ENCODE peak calls at places on chromosomes 6 and 20, in ten cellular contexts. W is cardiac muscle cell; I is CD8-positive, alpha-beta T cell; A is BE2C; B is small intestine; O is psoas muscle; F is thoracic aorta; U is aorta; J is Caco-2; Q is neural progenitor cell. H is an unnamed sample.

GRCh38 chr6:129324345-129324744 is 385.6 kb downstream of the ARHGAP18 start:
- DNase-seq in U (no peak), J (no peak), W (no peak), I (no peak), B (no peak), O (no peak), F (no peak), Q (no peak), A (no peak), H (no peak)

GRCh38 chr6:157551041-157551832 is 170.2 kb downstream of the ZDHHC14 start:
- DNase-seq in U (no peak), I (no peak), J (no peak), A (no peak), B (no peak), W (no peak), O (no peak), Q (no peak), F (no peak), H (no peak)

GRCh38 chr20:61802721-61803311 is 262.9 kb downstream of the TAF4 start:
- DNase-seq in U (no peak), O (no peak), Q (peak; percentile 36), W (no peak), I (no peak), B (no peak), A (no peak), F (no peak), J (no peak), H (no peak)

GRCh38 chr6:113903666-113904330 is 46.7 kb downstream of the MARCKS start:
- DNase-seq in F (no peak), O (no peak), J (no peak), W (peak; percentile 54), Q (no peak), B (no peak), I (no peak), U (no peak), A (no peak), H (peak; percentile 37)

GRCh38 chr20:6735913-6736845 is 31.3 kb upstream of the BMP2 start:
- DNase-seq in W (peak; percentile 28), U (no peak), O (no peak), I (no peak), Q (no peak), J (peak; percentile 55), F (no peak), B (peak; percentile 82), A (no peak), H (peak; percentile 75)

GRCh38 chr20:32564921-32565734 is 20.0 kb downstream of the NOL4L start:
- DNase-seq in W (no peak), I (no peak), U (peak; percentile 88), J (no peak), O (peak; percentile 45), Q (no peak), A (no peak), B (no peak), F (no peak), H (peak; percentile 42)

GRCh38 chr6:97668716-97669115 is 385.7 kb upstream of the MMS22L start:
- DNase-seq in W (no peak), J (no peak), F (no peak), O (no peak), Q (peak; percentile 82), A (peak; percentile 45), B (no peak), U (no peak), I (no peak), H (peak; percentile 33)

GRCh38 chr6:168372871-168373270 is 53.3 kb upstream of the DACT2 start:
- DNase-seq in A (no peak), I (no peak), Q (no peak), F (no peak), W (no peak), B (peak; percentile 51), O (no peak), J (peak; percentile 81), U (no peak), H (no peak)

GRCh38 chr20:32908334-32909292 is 49.9 kb downstream of the EFCAB8 start:
- DNase-seq in Q (no peak), B (no peak), W (no peak), U (peak; percentile 33), I (no peak), A (no peak), J (peak; percentile 45), O (no peak), F (no peak), H (no peak)

GRCh38 chr20:64037498-64038213 is 1.7 kb downstream of the C20orf204 start:
- DNase-seq in F (no peak), U (no peak), B (no peak), J (peak; percentile 66), A (peak; percentile 60), O (no peak), I (no peak), W (no peak), Q (no peak), H (no peak)

GRCh38 chr6:25278914-25279747 is at the start of gene CARMIL1:
- DNase-seq in J (peak; percentile 93), F (no peak), Q (peak; percentile 92), O (peak; percentile 72), B (peak; percentile 92), W (peak; percentile 81), A (peak; percentile 87), I (peak; percentile 52), U (peak; percentile 88), H (peak; percentile 81)

GRCh38 chr6:93243379-93243778 is 176.0 kb downstream of the EPHA7 start:
- DNase-seq in J (no peak), O (no peak), Q (no peak), I (no peak), B (no peak), A (no peak), U (no peak), F (no peak), W (no peak), H (no peak)

GRCh38 chr20:6490849-6491248 is 276.6 kb upstream of the BMP2 start:
- DNase-seq in A (no peak), U (no peak), O (no peak), Q (no peak), W (no peak), B (peak; percentile 57), F (no peak), I (no peak), J (peak; percentile 84), H (no peak)

GRCh38 chr20:43941476-43942212 is 27.0 kb downstream of the TOX2 start:
- DNase-seq in A (no peak), Q (no peak), W (peak; percentile 82), U (no peak), O (no peak), J (no peak), B (no peak), F (no peak), I (no peak), H (no peak)

GRCh38 chr6:36461646-36462045 is 18.8 kb downstream of the KCTD20 start:
- DNase-seq in B (no peak), A (no peak), J (no peak), I (no peak), W (no peak), O (no peak), Q (no peak), U (no peak), F (no peak), H (no peak)

GRCh38 chr6:162123797-162124196 is 603.8 kb downstream of the PRKN start:
- DNase-seq in F (no peak), W (peak; percentile 40), U (no peak), A (no peak), J (no peak), O (no peak), B (no peak), Q (peak; percentile 56), I (no peak), H (no peak)

GRCh38 chr20:32507998-32508774 is 76.9 kb downstream of the NOL4L start:
- DNase-seq in A (no peak), J (peak; percentile 37), Q (no peak), U (peak; percentile 33), F (no peak), B (peak; percentile 33), I (no peak), W (no peak), O (no peak), H (no peak)

GRCh38 chr20:7161690-7162089 is 394.2 kb downstream of the BMP2 start:
- DNase-seq in W (peak; percentile 34), U (no peak), O (no peak), I (no peak), Q (peak; percentile 32), B (peak; percentile 3), A (no peak), F (no peak), J (peak; percentile 48), H (no peak)

DNA sequence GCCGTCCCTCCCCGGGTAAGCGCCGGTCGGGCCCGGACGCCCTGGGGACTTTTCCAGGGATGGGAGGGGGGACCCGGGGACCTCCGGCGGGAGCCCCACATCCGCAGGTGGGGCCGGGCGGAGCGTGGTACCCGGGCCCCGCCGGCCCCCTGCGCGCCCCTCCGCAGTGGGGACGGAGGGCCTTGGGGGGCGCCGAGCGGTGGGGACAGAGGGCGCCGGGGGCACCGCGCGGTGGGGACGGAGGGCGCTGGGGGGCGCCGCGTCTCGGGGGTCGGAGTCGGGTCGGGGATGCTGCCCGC is 267 bp downstream of the PLEKHG1 start:
- DNase-seq in W (no peak), U (no peak), J (no peak), A (no peak), I (no peak), O (no peak), F (no peak), Q (no peak), B (no peak), H (no peak)
- H3K4me3 ChIP-seq in W (peak overlapping the region; percentile 57), U (peak overlapping the region; percentile 60), J (peak overlapping the region; percentile 61), A (no peak overlapping the region), I (peak overlapping the region; percentile 64), O (peak overlapping the region; percentile 71), F (peak overlapping the region; percentile 94), Q (peak overlapping the region; percentile 87), B (peak overlapping the region; percentile 84), H (peak overlapping the region; percentile 72)

GRCh38 chr6:1604347-1604990 is 5.2 kb upstream of the FOXC1 start:
- DNase-seq in O (peak; percentile 70), W (peak; percentile 64), Q (peak; percentile 94), F (no peak), B (peak; percentile 60), A (peak; percentile 89), U (peak; percentile 82), J (peak; percentile 61), I (peak; percentile 48), H (peak; percentile 88)
- H3K4me1 ChIP-seq in O (peaks cover 15% of the 10 kb centered on the region), W (peaks cover 8% of the 10 kb centered on the region), Q (peaks cover 25% of the 10 kb centered on the region), F (peaks cover 9% of the 10 kb centered on the region), B (peaks cover 4% of the 10 kb centered on the region), A (peaks cover 11% of the 10 kb centered on the region), U (no peaks in the 10 kb centered on the region), J (no peaks in the 10 kb centered on the region), I (peaks cover 45% of the 10 kb centered on the region), H (no peaks in the 10 kb centered on the region)

GRCh38 chr6:35048631-35049083 is 92.5 kb downstream of the TCP11 start:
- DNase-seq in W (peak; percentile 86), F (no peak), A (no peak), U (peak; percentile 86), O (no peak), B (no peak), J (no peak), Q (peak; percentile 49), I (no peak), H (peak; percentile 65)
- H3K4me3 ChIP-seq in W (no peak overlapping the region), F (peak overlapping the region; percentile 30), A (no peak overlapping the region), U (no peak overlapping the region), O (peak overlapping the region; percentile 33), B (no peak overlapping the region), J (no peak overlapping the region), Q (peak overlapping the region; percentile 21), I (no peak overlapping the region), H (no peak overlapping the region)

DNA sequence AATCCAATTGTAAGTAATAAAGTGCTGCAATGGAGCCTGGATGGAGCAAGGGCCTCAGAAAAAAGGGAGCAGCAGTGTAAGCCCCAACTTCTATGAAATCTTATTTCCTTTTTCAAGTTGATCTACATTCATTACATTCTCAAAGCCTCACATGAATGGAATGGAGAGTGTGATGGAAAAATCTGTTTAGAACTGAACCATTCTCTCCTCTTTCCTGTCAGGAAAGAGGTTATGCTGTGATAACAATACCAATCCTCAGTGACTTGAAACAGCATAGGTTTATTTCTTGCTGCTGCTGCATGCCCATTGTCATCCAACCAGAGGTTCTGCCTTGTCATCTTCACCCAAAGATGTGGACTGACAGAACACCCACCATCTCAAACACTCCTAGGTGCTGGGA is 8.9 kb upstream of the OR2H2 start:
- DNase-seq in O (no peak), A (no peak), U (no peak), W (no peak), J (no peak), I (no peak), Q (no peak), F (no peak), B (no peak), H (no peak)
- H3K4me1 ChIP-seq in O (no peaks in the 10 kb centered on the region), A (no peaks in the 10 kb centered on the region), U (no peaks in the 10 kb centered on the region), W (no peaks in the 10 kb centered on the region), J (no peaks in the 10 kb centered on the region), I (no peaks in the 10 kb centered on the region), Q (peaks cover 14% of the 10 kb centered on the region), F (no peaks in the 10 kb centered on the region), B (no peaks in the 10 kb centered on the region), H (no peaks in the 10 kb centered on the region)

H was measured in right cardiac atrium.